ENCODE peak calls at places on chromosomes 16 and 17, in nine cellular contexts. M is NCI-H187, L is GM12892, Z is NCI-H1436 treated with DMSO at 0.1 percent for 48 hours, O is body of pancreas, X is ACHN, G is sigmoid colon, V is ELF-1, E is cerebellum. Y is an unnamed sample.

GRCh38 chr16:16971042-16971441 is 499.7 kb downstream of the XYLT1 start:
- DNase-seq in G (no peak), O (no peak), Z (no peak), E (no peak), L (no peak), V (no peak), M (no peak), X (no peak), Y (no peak)

GRCh38 chr16:67286441-67287235 is 7.3 kb downstream of the PLEKHG4 start:
- DNase-seq in Z (no peak), V (no peak), G (no peak), M (no peak), E (no peak), X (no peak), O (no peak), L (no peak), Y (no peak)

GRCh38 chr16:50121721-50122445 is 31.2 kb upstream of the TENT4B start:
- DNase-seq in X (no peak), E (no peak), L (no peak), G (no peak), M (no peak), O (peak; percentile 10), V (no peak), Z (no peak), Y (no peak)

GRCh38 chr17:949623-950338 is 29.8 kb downstream of the NXN start:
- DNase-seq in M (no peak), O (no peak), L (no peak), Z (no peak), E (no peak), G (no peak), X (no peak), V (peak; percentile 88), Y (no peak)

GRCh38 chr17:61927211-61928100 is at the start of gene INTS2:
- DNase-seq in M (peak; percentile 86), O (peak; percentile 97), G (peak; percentile 98), V (peak; percentile 97), Z (peak; percentile 87), E (peak; percentile 92), L (peak; percentile 84), X (peak; percentile 95), Y (peak; percentile 91)

GRCh38 chr17:10421946-10422542 is at the start of gene MYH8:
- DNase-seq in Z (no peak), E (no peak), V (no peak), L (no peak), M (no peak), G (no peak), X (no peak), O (no peak), Y (no peak)

GRCh38 chr17:30291571-30292489 is at the start of gene BLMH:
- DNase-seq in G (peak; percentile 88), M (peak; percentile 32), E (peak; percentile 81), X (peak; percentile 87), O (peak; percentile 83), V (peak; percentile 84), Z (no peak), L (peak; percentile 90), Y (peak; percentile 82)

GRCh38 chr17:45345554-45346254 is 28.9 kb upstream of the MAP3K14 start:
- DNase-seq in X (no peak), Z (no peak), O (no peak), E (no peak), G (peak; percentile 56), M (no peak), V (no peak), L (no peak), Y (no peak)

GRCh38 chr17:59004338-59005111 is 102.2 kb downstream of the TRIM37 start:
- DNase-seq in X (peak; percentile 76), Z (peak; percentile 16), V (peak; percentile 62), G (no peak), E (peak; percentile 60), M (peak; percentile 1), L (peak; percentile 25), O (peak; percentile 80), Y (peak; percentile 47)

GRCh38 chr16:1771072-1771863 is at the start of gene NME3:
- DNase-seq in L (peak; percentile 87), Z (no peak), X (peak; percentile 80), M (peak; percentile 49), O (peak; percentile 79), V (no peak), G (peak; percentile 88), E (peak; percentile 82), Y (peak; percentile 56)

GRCh38 chr17:50053654-50053960 is 2.3 kb upstream of the ITGA3 start:
- DNase-seq in Z (no peak), V (no peak), E (no peak), O (no peak), L (no peak), X (no peak), M (no peak), G (no peak), Y (no peak)

GRCh38 chr16:70769131-70769530 is 31.8 kb downstream of the VAC14 start:
- DNase-seq in V (no peak), L (no peak), Z (no peak), G (no peak), M (no peak), O (no peak), X (no peak), E (no peak), Y (no peak)

GRCh38 chr16:74275031-74275636 is 21.5 kb upstream of the PSMD7 start:
- DNase-seq in Z (no peak), V (no peak), G (no peak), X (peak; percentile 43), E (no peak), O (no peak), M (no peak), L (no peak), Y (no peak)

GRCh38 chr17:39547713-39548478 is 59.8 kb downstream of the NEUROD2 start:
- DNase-seq in X (peak; percentile 50), G (peak; percentile 72), Z (no peak), L (peak; percentile 55), M (no peak), V (peak; percentile 82), E (peak; percentile 72), O (peak; percentile 76), Y (peak; percentile 53)

GRCh38 chr16:3950343-3951193 is 70.1 kb upstream of the CREBBP start:
- DNase-seq in O (peak; percentile 54), G (peak; percentile 95), X (peak; percentile 97), V (no peak), L (no peak), E (no peak), Z (no peak), M (no peak), Y (no peak)

GRCh38 chr16:58515125-58515870 is at the start of gene SETD6:
- DNase-seq in G (peak; percentile 95), Z (no peak), L (peak; percentile 70), E (peak; percentile 92), O (peak; percentile 93), X (peak; percentile 92), M (peak; percentile 45), V (peak; percentile 90), Y (peak; percentile 54)

GRCh38 chr16:56682703-56683397 is 580 bp downstream of the MT1X start:
- DNase-seq in E (peak; percentile 25), V (no peak), G (peak; percentile 66), M (no peak), Z (no peak), O (peak; percentile 41), X (no peak), L (no peak), Y (no peak)

GRCh38 chr16:71367243-71367976 is 8.9 kb downstream of the CALB2 start:
- DNase-seq in M (no peak), G (no peak), E (no peak), O (peak; percentile 44), L (peak; percentile 38), X (peak; percentile 70), Z (no peak), V (peak; percentile 87), Y (peak; percentile 0)

Y was measured in stimulated activated CD4-positive, alpha-beta T cell treated with anti-CD3 and anti-CD28 coated beads, Interleukin-2, amount 100 ng/mL, for 4 hours.